ENCODE peak calls at places on chromosomes 12 and 14, in seven cellular contexts. A, C, R, Q, E, Z and V are unnamed samples.

GRCh38 chr12:108516511-108517275 is 1.6 kb downstream of the FICD start:
- DNase-seq in A (peak), E (no peak), C (no peak), Q (no peak), R (no peak), Z (no peak), V (no peak)

GRCh38 chr12:117208206-117208605 is 17.9 kb upstream of the FBXO21 start:
- DNase-seq in R (no peak), E (no peak), C (no peak), Q (no peak), A (no peak), Z (no peak), V (no peak)

GRCh38 chr12:82479511-82479910 is 121.2 kb downstream of the METTL25 start:
- DNase-seq in R (no peak), Q (peak), E (no peak), A (no peak), C (peak), Z (peak), V (no peak)

GRCh38 chr14:23070262-23071129 is 13.2 kb upstream of the CDH24 start:
- DNase-seq in R (no peak), E (no peak), Q (no peak), Z (no peak), C (no peak), A (no peak), V (no peak)

GRCh38 chr14:65320661-65321308 is 91.7 kb upstream of the FUT8 start:
- DNase-seq in A (peak), Z (no peak), R (no peak), C (no peak), Q (no peak), E (peak), V (no peak)

GRCh38 chr12:990308-990648 is 745 bp upstream of the ERC1 start:
- DNase-seq in R (no peak), Z (peak), Q (peak), A (peak), E (peak), C (peak), V (peak)

GRCh38 chr12:98509063-98509462 is 6.3 kb upstream of the TMPO start:
- DNase-seq in A (no peak), E (no peak), R (no peak), C (no peak), Q (no peak), Z (no peak), V (no peak)

GRCh38 chr12:82745807-82746206 is 59.1 kb downstream of the TMTC2 start:
- DNase-seq in C (no peak), E (no peak), Z (no peak), R (no peak), A (no peak), Q (no peak), V (no peak)

GRCh38 chr14:67557118-67557517 is 24.0 kb downstream of the PLEKHH1 start:
- DNase-seq in R (no peak), Z (no peak), A (no peak), E (no peak), C (no peak), Q (peak), V (no peak)

GRCh38 chr14:24143511-24143910 is 2.1 kb upstream of the EMC9 start:
- DNase-seq in R (no peak), Z (no peak), Q (no peak), A (peak), E (no peak), C (no peak), V (no peak)

GRCh38 chr14:99468836-99469592 is 11.6 kb downstream of the SETD3 start:
- DNase-seq in R (no peak), A (peak), Q (peak), Z (no peak), E (no peak), C (peak), V (no peak)

GRCh38 chr12:106767954-106768501 is 6.5 kb upstream of the RIC8B start:
- DNase-seq in E (no peak), Z (peak), Q (peak), C (peak), R (no peak), A (no peak), V (no peak)

GRCh38 chr12:103901518-103902173 is 28.6 kb upstream of the HSP90B1 start:
- DNase-seq in Q (no peak), Z (no peak), A (no peak), C (no peak), R (peak), E (no peak), V (no peak)

GRCh38 chr12:96770239-96770780 is 136.7 kb upstream of the NEDD1 start:
- DNase-seq in Z (no peak), R (no peak), C (no peak), A (no peak), E (no peak), Q (no peak), V (no peak)

GRCh38 chr14:61601923-61602732 is 93.2 kb upstream of the HIF1A start:
- DNase-seq in Z (no peak), C (peak), E (no peak), A (peak), Q (no peak), R (no peak), V (no peak)

GRCh38 chr12:8698132-8698829 is 490 bp downstream of the RIMKLB start:
- DNase-seq in A (peak), Z (peak), Q (peak), E (peak), R (peak), C (peak), V (peak)

GRCh38 chr14:58166005-58166983 is 14.3 kb upstream of the ARMH4 start:
- DNase-seq in C (peak), E (peak), R (peak), A (peak), Z (peak), Q (peak), V (peak)

GRCh38 chr14:49585803-49586672 is at the start of gene RPS29:
- DNase-seq in A (peak), C (peak), Z (peak), R (peak), E (peak), Q (peak), V (peak)

GRCh38 chr12:130992448-130992847 is 38.7 kb downstream of the ADGRD1 start:
- DNase-seq in A (no peak), Z (no peak), R (no peak), Q (no peak), E (peak), C (no peak), V (no peak)

GRCh38 chr12:30874455-30875313 is 51.9 kb upstream of the TSPAN11 start:
- DNase-seq in C (no peak), E (no peak), Z (no peak), R (no peak), Q (no peak), A (no peak), V (no peak)

GRCh38 chr14:100132903-100133510 is 26.4 kb downstream of the DEGS2 start:
- DNase-seq in A (no peak), R (no peak), C (peak), Q (no peak), E (no peak), Z (no peak), V (no peak)

GRCh38 chr12:57232156-57232756 is 2.7 kb downstream of the SHMT2 start:
- DNase-seq in C (no peak), A (no peak), R (no peak), Z (no peak), Q (no peak), E (no peak), V (no peak)

GRCh38 chr12:106919910-106920544 is 35.7 kb upstream of the TMEM263 start:
- DNase-seq in E (no peak), Z (peak), C (peak), Q (peak), A (peak), R (no peak), V (peak)

GRCh38 chr14:53570411-53571387 is 385.9 kb downstream of the BMP4 start:
- DNase-seq in Q (no peak), Z (no peak), R (no peak), E (no peak), A (no peak), C (no peak), V (no peak)

GRCh38 chr14:58536975-58537374 is 100.8 kb upstream of the DACT1 start:
- DNase-seq in A (no peak), Z (no peak), R (no peak), C (no peak), E (no peak), Q (no peak), V (no peak)

GRCh38 chr12:71730936-71731335 is 23.7 kb upstream of the RAB21 start:
- DNase-seq in R (no peak), E (no peak), A (no peak), Q (peak), Z (no peak), C (no peak), V (no peak)
- H3K4me3 ChIP-seq in R (no peak), E (no peak), A (no peak), Q (peak), Z (no peak), C (no peak), V (no peak)

GRCh38 chr14:80787876-80788275 is 153.7 kb downstream of the CEP128 start:
- DNase-seq in A (no peak), C (no peak), E (no peak), Z (no peak), Q (no peak), R (no peak), V (no peak)
- TF ChIP-seq CTCF in A (no peak), C (no peak), E (no peak), Z (no peak), Q (no peak), R (no peak), V (no peak)

GRCh38 chr12:6950401-6950801 is 755 bp upstream of the PTPN6 start:
- DNase-seq in E (no peak), Z (no peak), C (no peak), Q (no peak), A (peak), R (no peak), V (no peak)

GRCh38 chr12:6951551-6952120 is 480 bp downstream of the PTPN6 start:
- DNase-seq in Z (no peak), E (no peak), Q (no peak), R (no peak), A (no peak), C (no peak), V (no peak)

GRCh38 chr12:6952860-6953416 is 1.8 kb downstream of the PTPN6 start:
- DNase-seq in C (no peak), R (no peak), Z (no peak), A (no peak), E (no peak), Q (no peak), V (no peak)

GRCh38 chr12:6952121-6952859 is 1.1 kb downstream of the PTPN6 start:
- DNase-seq in Q (no peak), Z (no peak), C (no peak), A (no peak), E (no peak), R (no peak), V (no peak)

GRCh38 chr12:6950944-6951540 is at the start of gene PTPN6:
- DNase-seq in A (peak), Q (no peak), E (peak), R (no peak), C (no peak), Z (no peak), V (no peak)
- H3K4me3 ChIP-seq in A (peak), Q (no peak), E (peak), R (peak), C (no peak), Z (no peak), V (peak)

GRCh38 chr14:90785474-90785873 is 30.8 kb downstream of the TTC7B start:
- DNase-seq in E (peak), C (peak), Q (no peak), A (peak), Z (peak), R (no peak), V (no peak)
- TF ChIP-seq CTCF in E (no peak), C (peak), Q (no peak), A (peak), Z (peak), R (no peak), V (no peak)

GRCh38 chr12:92111256-92111655 is 34.4 kb downstream of the BTG1 start:
- DNase-seq in A (no peak), R (no peak), Q (no peak), Z (no peak), E (no peak), C (no peak), V (no peak)
- H3K4me3 ChIP-seq in A (no peak), R (peak), Q (no peak), Z (no peak), E (no peak), C (no peak), V (no peak)

GRCh38 chr12:53380797-53381738 is 1.1 kb downstream of the SP1 start:
- DNase-seq in Z (peak), Q (no peak), R (no peak), C (no peak), A (peak), E (no peak), V (no peak)

GRCh38 chr12:53380104-53380796 is at the start of gene SP1:
- DNase-seq in Z (peak), R (peak), E (peak), Q (peak), A (peak), C (peak), V (peak)

GRCh38 chr12:53379389-53380103 is 430 bp upstream of the SP1 start:
- DNase-seq in E (peak), Q (peak), C (peak), A (peak), Z (peak), R (peak), V (peak)

GRCh38 chr12:53383258-53383657 is 3.3 kb downstream of the SP1 start:
- DNase-seq in A (no peak), Q (no peak), R (no peak), C (no peak), Z (no peak), E (no peak), V (no peak)

DNA sequence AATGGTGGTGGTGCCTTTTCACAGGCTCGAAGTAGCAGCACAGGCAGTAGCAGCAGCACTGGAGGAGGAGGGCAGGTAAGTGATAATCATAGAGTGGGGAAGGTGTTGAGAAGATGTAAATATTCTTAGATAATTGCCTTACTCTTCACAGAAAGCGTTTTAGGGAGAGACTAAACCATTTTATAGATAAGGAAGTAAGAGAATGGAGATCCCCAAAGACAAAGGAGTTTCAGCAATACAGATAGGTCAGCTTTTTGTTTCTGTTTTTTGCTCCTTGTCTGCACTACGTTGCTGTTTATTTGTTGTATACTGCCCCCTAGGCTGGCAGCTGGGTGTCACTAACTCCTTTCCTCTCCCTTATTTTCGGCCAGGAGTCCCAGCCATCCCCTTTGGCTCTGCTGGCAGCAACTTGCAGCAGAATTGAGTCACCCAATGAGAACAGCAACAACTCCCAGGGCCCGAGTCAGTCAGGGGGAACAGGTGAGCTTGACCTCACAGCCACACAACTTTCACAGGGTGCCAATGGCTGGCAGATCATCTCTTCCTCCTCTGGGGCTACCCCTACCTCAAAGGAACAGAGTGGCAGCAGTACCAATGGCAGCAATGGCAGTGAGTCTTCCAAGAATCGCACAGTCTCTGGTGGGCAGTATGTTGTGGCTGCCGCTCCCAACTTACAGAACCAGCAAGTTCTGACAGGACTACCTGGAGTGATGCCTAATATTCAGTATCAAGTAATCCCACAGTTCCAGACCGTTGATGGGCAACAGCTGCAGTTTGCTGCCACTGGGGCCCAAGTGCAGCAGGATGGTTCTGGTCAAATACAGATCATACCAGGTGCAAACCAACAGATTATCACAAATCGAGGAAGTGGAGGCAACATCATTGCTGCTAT is 2.0 kb downstream of the SP1 start:
- DNase-seq in Q (no peak), Z (peak), A (peak), R (no peak), C (peak), E (peak), V (peak)
- TF ChIP-seq CTCF in Q (peak), Z (peak), A (peak), R (peak), C (peak), E (no peak), V (peak)

GRCh38 chr12:93379432-93380308 is 1.9 kb downstream of the NUDT4 start:
- DNase-seq in C (peak), A (peak), E (no peak), Z (no peak), R (no peak), Q (no peak), V (no peak)
- H3K4me3 ChIP-seq in C (peak), A (peak), E (peak), Z (peak), R (peak), Q (peak), V (peak)

GRCh38 chr14:92703516-92703915 is 44.9 kb downstream of the LGMN start:
- DNase-seq in E (no peak), Q (no peak), C (no peak), A (no peak), Z (no peak), R (no peak), V (no peak)
- TF ChIP-seq CTCF in E (no peak), Q (no peak), C (no peak), A (no peak), Z (no peak), R (no peak), V (no peak)